ENCODE peak calls at places on chromosome 1, in seven cellular contexts. N, Q, V, I, G, W and U are unnamed samples. For H3K36me3, the result is how much of the 10 kb centered on the place peaks cover.

GRCh38 chr1:107326823-107327445 is 186.1 kb downstream of the NTNG1 start:
- DNase-seq in N (no peak), Q (no peak), V (peak), I (no peak), G (no peak), W (peak), U (no peak)

GRCh38 chr1:213977486-213977842 is 10.3 kb upstream of the PROX1 start:
- DNase-seq in N (no peak), Q (no peak), V (no peak), I (no peak), G (no peak), W (no peak), U (peak)

GRCh38 chr1:125065092-125065820 is 3880.5 kb downstream of the SRGAP2C start:
- DNase-seq in N (no peak), Q (no peak), V (no peak), I (no peak), G (peak), W (no peak), U (no peak)

GRCh38 chr1:22636369-22636768 is at the start of gene C1QA:
- DNase-seq in N (peak), Q (peak), V (no peak), I (no peak), G (peak), W (no peak), U (no peak)

GRCh38 chr1:40650075-40650474 is 15.4 kb downstream of the RIMS3 start:
- DNase-seq in N (no peak), Q (no peak), V (no peak), I (no peak), G (peak), W (peak), U (no peak)

GRCh38 chr1:33322109-33322508 is 1.2 kb upstream of the A3GALT2 start:
- DNase-seq in N (no peak), Q (peak), V (no peak), I (no peak), G (peak), W (no peak), U (no peak)

GRCh38 chr1:247962911-247963588 is 2.0 kb upstream of the OR2AK2 start:
- DNase-seq in N (no peak), Q (no peak), V (peak), I (no peak), G (no peak), W (no peak), U (no peak)

GRCh38 chr1:114218397-114219237 is 64.9 kb upstream of the SYT6 start:
- DNase-seq in N (no peak), Q (no peak), V (no peak), I (no peak), G (no peak), W (no peak), U (no peak)

GRCh38 chr1:92408825-92409224 is 77.9 kb downstream of the GFI1 start:
- DNase-seq in N (no peak), Q (no peak), V (peak), I (peak), G (no peak), W (no peak), U (no peak)

GRCh38 chr1:171635661-171636060 is 13.6 kb downstream of the MYOCOS start:
- DNase-seq in N (no peak), Q (no peak), V (no peak), I (no peak), G (no peak), W (no peak), U (no peak)

GRCh38 chr1:236150291-236150940 is 8.1 kb downstream of the GPR137B start:
- DNase-seq in N (no peak), Q (no peak), V (no peak), I (no peak), G (no peak), W (no peak), U (no peak)

GRCh38 chr1:219702551-219703215 is 89.8 kb upstream of the ZC3H11B start:
- DNase-seq in N (no peak), Q (no peak), V (peak), I (peak), G (no peak), W (no peak), U (no peak)

GRCh38 chr1:38527373-38527966 is 332.1 kb downstream of the RRAGC start:
- DNase-seq in N (no peak), Q (peak), V (no peak), I (no peak), G (no peak), W (peak), U (peak)

GRCh38 chr1:3627515-3628253 is 2.9 kb downstream of the TPRG1L start:
- DNase-seq in N (no peak), Q (peak), V (no peak), I (no peak), G (peak), W (no peak), U (no peak)

GRCh38 chr1:41322101-41322661 is 39.1 kb upstream of the FOXO6 start:
- DNase-seq in N (no peak), Q (no peak), V (no peak), I (no peak), G (no peak), W (peak), U (no peak)

GRCh38 chr1:25692560-25692959 is 76.0 kb downstream of the MAN1C1 start:
- DNase-seq in N (no peak), Q (no peak), V (no peak), I (no peak), G (no peak), W (peak), U (no peak)

GRCh38 chr1:14713077-14713476 is 114.6 kb downstream of the KAZN start:
- DNase-seq in N (no peak), Q (no peak), V (peak), I (no peak), G (no peak), W (no peak), U (no peak)

GRCh38 chr1:156104065-156104810 is 10.3 kb upstream of the LMNA start:
- DNase-seq in N (no peak), Q (peak), V (peak), I (peak), G (no peak), W (no peak), U (peak)

GRCh38 chr1:205512059-205513045 is 7.9 kb downstream of the CDK18 start:
- DNase-seq in N (no peak), Q (no peak), V (no peak), I (no peak), G (no peak), W (no peak), U (no peak)

GRCh38 chr1:236864996-236865877 is 70.1 kb downstream of the MTR start:
- DNase-seq in N (no peak), Q (no peak), V (no peak), I (no peak), G (no peak), W (no peak), U (no peak)

GRCh38 chr1:6587261-6588005 is 7.6 kb downstream of the ZBTB48 start:
- DNase-seq in N (no peak), Q (no peak), V (peak), I (no peak), G (no peak), W (peak), U (peak)

GRCh38 chr1:40708750-40709099 is 17.2 kb downstream of the NFYC start:
- DNase-seq in N (no peak), Q (no peak), V (no peak), I (no peak), G (no peak), W (peak), U (no peak)

GRCh38 chr1:101484896-101485412 is 248.1 kb downstream of the S1PR1 start:
- DNase-seq in N (no peak), Q (no peak), V (no peak), I (no peak), G (no peak), W (no peak), U (no peak)

GRCh38 chr1:7491089-7491817 is 279.8 kb upstream of the VAMP3 start:
- DNase-seq in N (no peak), Q (no peak), V (no peak), I (no peak), G (no peak), W (no peak), U (no peak)

GRCh38 chr1:31691951-31692350 is 11.9 kb downstream of the COL16A1 start:
- DNase-seq in N (no peak), Q (no peak), V (no peak), I (no peak), G (no peak), W (no peak), U (no peak)

GRCh38 chr1:50981741-50982140 is 11.7 kb downstream of the CDKN2C start:
- DNase-seq in N (no peak), Q (no peak), V (no peak), I (no peak), G (no peak), W (no peak), U (no peak)

GRCh38 chr1:24502168-24503002 is at the start of gene RCAN3:
- DNase-seq in N (peak), Q (peak), V (peak), I (peak), G (peak), W (peak), U (peak)

GRCh38 chr1:39902121-39902807 is 547 bp upstream of the MYCL start:
- DNase-seq in N (peak), Q (peak), V (no peak), I (no peak), G (peak), W (peak), U (peak)

GRCh38 chr1:220908757-220909156 is 29.5 kb downstream of the HLX start:
- DNase-seq in N (no peak), Q (no peak), V (no peak), I (no peak), G (no peak), W (no peak), U (no peak)

GRCh38 chr1:235633220-235633540 is 16.4 kb downstream of the GNG4 start:
- DNase-seq in N (no peak), Q (no peak), V (no peak), I (no peak), G (no peak), W (no peak), U (no peak)

GRCh38 chr1:12009318-12010001 is 9.8 kb upstream of the MIIP start:
- DNase-seq in N (no peak), Q (no peak), V (no peak), I (no peak), G (no peak), W (no peak), U (no peak)

GRCh38 chr1:1777510-1777909 is 760 bp downstream of the NADK start:
- DNase-seq in N (peak), Q (no peak), V (no peak), I (no peak), G (no peak), W (peak), U (no peak)

GRCh38 chr1:160945079-160945478 is 9.5 kb downstream of the ITLN2 start:
- DNase-seq in N (no peak), Q (no peak), V (no peak), I (no peak), G (no peak), W (no peak), U (no peak)

DNA sequence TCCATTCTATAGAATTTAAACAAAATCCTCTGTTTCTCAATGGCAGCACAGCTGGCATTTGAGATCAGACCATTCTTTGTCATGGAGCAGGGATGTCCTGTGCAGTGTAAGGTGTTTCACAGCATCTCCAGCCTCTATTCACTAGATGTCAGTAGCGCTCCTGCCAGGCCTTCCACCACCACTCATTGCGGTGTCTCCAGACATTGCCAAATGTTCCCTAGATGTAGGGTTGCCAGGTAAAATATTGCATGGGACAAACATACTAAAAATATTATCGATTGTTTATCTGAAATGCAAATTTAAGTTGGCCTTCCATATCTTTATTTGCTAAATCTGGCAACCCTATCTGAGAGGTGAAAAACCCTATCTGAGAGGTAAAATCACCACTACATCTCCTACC is 11.7 kb downstream of the ITLN2 start:
- DNase-seq in N (no peak), Q (no peak), V (peak), I (no peak), G (no peak), W (peak), U (no peak)
- TF ChIP-seq CTCF in N (no peak), Q (no peak), V (peak), I (no peak), G (no peak), W (peak), U (no peak)

DNA sequence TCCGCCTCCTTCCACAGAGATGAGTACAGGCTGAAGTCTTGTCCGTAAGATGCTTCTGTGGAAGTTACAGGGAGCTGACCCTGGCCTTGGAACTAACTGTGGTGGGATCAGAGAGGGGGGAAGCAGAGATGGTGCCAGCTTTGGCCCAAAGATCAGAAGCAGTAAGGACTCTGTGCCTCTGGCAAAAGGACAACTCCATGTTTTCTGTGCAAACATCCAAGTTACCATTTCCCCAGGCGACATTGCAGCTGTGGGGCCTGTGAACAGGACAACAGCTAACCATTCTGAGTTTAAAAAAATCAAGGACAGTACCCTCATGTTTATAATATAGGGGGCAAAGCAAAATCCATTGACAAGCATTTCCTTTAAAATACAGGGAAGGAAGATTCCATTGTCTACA is 38.4 kb downstream of the TEX35 start:
- DNase-seq in N (no peak), Q (no peak), V (no peak), I (no peak), G (no peak), W (no peak), U (no peak)
- H3K36me3 ChIP-seq in N (half or more), Q (under half), V (under half), I (under half), G (under half), W (half or more), U (under half)

DNA sequence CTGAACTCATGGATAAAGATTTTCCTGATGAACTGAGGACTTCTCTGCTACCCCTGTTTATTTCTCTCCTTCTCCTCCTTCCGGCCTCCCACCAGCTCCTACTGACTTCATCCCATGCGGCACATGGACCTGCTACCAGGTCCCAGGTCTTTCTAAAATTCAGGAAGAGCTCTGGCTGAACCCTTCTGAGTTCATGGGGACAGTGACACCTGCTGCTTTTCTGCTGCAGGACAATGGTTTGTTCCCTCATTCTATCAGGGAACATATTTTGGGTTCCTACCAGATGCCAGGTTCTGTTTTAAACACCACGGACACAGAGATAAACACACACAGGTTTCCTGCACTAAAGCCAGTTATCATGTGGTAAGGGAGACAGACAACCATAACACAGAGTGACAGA is 114.1 kb upstream of the RAB4A start:
- DNase-seq in N (no peak), Q (no peak), V (no peak), I (no peak), G (no peak), W (no peak), U (no peak)
- TF ChIP-seq CTCF in N (peak), Q (peak), V (peak), I (no peak), G (no peak), W (peak), U (peak)

GRCh38 chr1:185091480-185091879 is 46.1 kb downstream of the RNF2 start:
- DNase-seq in N (no peak), Q (no peak), V (no peak), I (no peak), G (no peak), W (no peak), U (no peak)
- H3K36me3 ChIP-seq in N (half or more), Q (under half), V (under half), I (under half), G (under half), W (under half), U (under half)